ENCODE peak calls at places on chromosomes 4 and X, in ten cellular contexts. Q is CD4-positive, CD25-positive, alpha-beta regulatory T cell; G is MM.1S; J is kidney; N is fibroblast of lung; L is body of pancreas; P is left ventricle myocardium inferior; H is pancreas; B is tibial artery; C is effector memory CD4-positive, alpha-beta T cell. I is an unnamed sample.

GRCh38 chrX:9160698-9161329 is 126.9 kb upstream of the FAM9B start:
- DNase-seq in Q (no peak), G (no peak), J (no peak), N (no peak), L (no peak), P (no peak), H (no peak), B (no peak), C (no peak), I (no peak)

GRCh38 chr4:4673070-4673469 is 131.2 kb upstream of the STX18 start:
- DNase-seq in Q (no peak), G (no peak), J (no peak), N (peak; percentile 51), L (no peak), P (no peak), H (no peak), B (no peak), C (no peak), I (no peak)

GRCh38 chr4:165331823-165332222 is 4.4 kb downstream of the MSMO1 start:
- DNase-seq in Q (no peak), G (no peak), J (no peak), N (no peak), L (no peak), P (no peak), H (no peak), B (no peak), C (no peak), I (no peak)

GRCh38 chrX:132219343-132219768 is at the start of gene RAP2C:
- DNase-seq in Q (peak; percentile 73), G (peak; percentile 71), J (peak; percentile 82), N (peak; percentile 53), L (peak; percentile 82), P (peak; percentile 74), H (peak; percentile 63), B (peak; percentile 83), C (peak; percentile 15), I (peak; percentile 81)

GRCh38 chr4:837772-838171 is 11.8 kb upstream of the CPLX1 start:
- DNase-seq in Q (no peak), G (no peak), J (no peak), N (no peak), L (no peak), P (no peak), H (no peak), B (no peak), C (no peak), I (no peak)

GRCh38 chrX:112851806-112852205 is 11.2 kb upstream of the AMOT start:
- DNase-seq in Q (no peak), G (peak; percentile 94), J (no peak), N (peak; percentile 70), L (peak; percentile 4), P (no peak), H (no peak), B (no peak), C (no peak), I (no peak)

GRCh38 chr4:25019501-25019900 is 11.2 kb downstream of the LGI2 start:
- DNase-seq in Q (no peak), G (no peak), J (no peak), N (no peak), L (no peak), P (no peak), H (no peak), B (no peak), C (no peak), I (no peak)

GRCh38 chrX:40189018-40189417 is 91.3 kb upstream of the BCOR start:
- DNase-seq in Q (no peak), G (no peak), J (no peak), N (peak; percentile 55), L (no peak), P (no peak), H (no peak), B (no peak), C (no peak), I (no peak)

GRCh38 chr4:7985891-7986441 is 46.3 kb upstream of the AFAP1 start:
- DNase-seq in Q (no peak), G (no peak), J (no peak), N (no peak), L (no peak), P (no peak), H (no peak), B (no peak), C (no peak), I (no peak)

GRCh38 chr4:89438102-89438831 is 130.7 kb upstream of the GPRIN3 start:
- DNase-seq in Q (peak; percentile 70), G (peak; percentile 85), J (no peak), N (no peak), L (peak; percentile 62), P (no peak), H (peak; percentile 13), B (no peak), C (peak; percentile 21), I (peak; percentile 62)

GRCh38 chr4:25860586-25861421 is 2.0 kb downstream of the SEL1L3 start:
- DNase-seq in Q (peak; percentile 26), G (no peak), J (no peak), N (no peak), L (peak; percentile 58), P (no peak), H (no peak), B (no peak), C (no peak), I (peak; percentile 70)

DNA sequence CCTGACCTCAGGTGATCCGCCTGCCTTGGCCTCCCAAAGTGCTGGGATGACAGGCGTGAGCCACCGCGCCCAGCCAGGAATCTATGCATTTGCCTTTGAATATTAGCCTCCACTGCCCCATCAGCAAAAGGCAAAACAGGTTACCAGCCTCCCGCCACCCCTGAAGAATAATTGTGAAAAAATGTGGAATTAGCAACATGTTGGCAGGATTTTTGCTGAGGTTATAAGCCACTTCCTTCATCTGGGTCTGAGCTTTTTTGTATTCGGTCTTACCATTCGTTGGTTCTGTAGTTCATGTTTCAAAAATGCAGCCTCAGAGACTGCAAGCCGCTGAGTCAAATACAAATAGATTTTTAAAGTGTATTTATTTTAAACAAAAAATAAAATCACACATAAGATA is 44.2 kb upstream of the SHOX start:
- DNase-seq in Q (no peak), G (no peak), J (no peak), N (no peak), L (no peak), P (no peak), H (no peak), B (no peak), C (no peak), I (no peak)
- H3K27ac ChIP-seq in Q (no peak overlapping the region), G (no peak overlapping the region), J (no peak overlapping the region), N (no peak overlapping the region), L (no peak overlapping the region), P (no peak overlapping the region), H (no peak overlapping the region), B (no peak overlapping the region), C (no peak overlapping the region), I (no peak overlapping the region)

GRCh38 chr4:96521046-96521536 is 681.2 kb downstream of the PDHA2 start:
- DNase-seq in Q (no peak), G (no peak), J (peak; percentile 66), N (no peak), L (no peak), P (no peak), H (no peak), B (no peak), C (no peak), I (no peak)
- H3K4me1 ChIP-seq in Q (no peaks in the 10 kb centered on the region), G (no peaks in the 10 kb centered on the region), J (no peaks in the 10 kb centered on the region), N (no peaks in the 10 kb centered on the region), L (no peaks in the 10 kb centered on the region), P (no peaks in the 10 kb centered on the region), H (no peaks in the 10 kb centered on the region), B (no peaks in the 10 kb centered on the region), C (no peaks in the 10 kb centered on the region), I (no peaks in the 10 kb centered on the region)

GRCh38 chr4:6692806-6693205 is 872 bp upstream of the S100P start:
- DNase-seq in Q (no peak), G (no peak), J (no peak), N (no peak), L (no peak), P (no peak), H (no peak), B (no peak), C (no peak), I (no peak)

GRCh38 chr4:6693274-6694176 is at the start of gene S100P:
- DNase-seq in Q (no peak), G (no peak), J (peak; percentile 77), N (no peak), L (no peak), P (no peak), H (no peak), B (peak; percentile 19), C (no peak), I (no peak)

GRCh38 chr4:6692379-6692778 is 1.3 kb upstream of the S100P start:
- DNase-seq in Q (no peak), G (no peak), J (no peak), N (no peak), L (no peak), P (no peak), H (no peak), B (no peak), C (no peak), I (no peak)

GRCh38 chr4:6695660-6696581 is 2.2 kb downstream of the S100P start:
- DNase-seq in Q (peak; percentile 94), G (no peak), J (no peak), N (no peak), L (peak; percentile 24), P (no peak), H (no peak), B (no peak), C (peak; percentile 49), I (no peak)

DNA sequence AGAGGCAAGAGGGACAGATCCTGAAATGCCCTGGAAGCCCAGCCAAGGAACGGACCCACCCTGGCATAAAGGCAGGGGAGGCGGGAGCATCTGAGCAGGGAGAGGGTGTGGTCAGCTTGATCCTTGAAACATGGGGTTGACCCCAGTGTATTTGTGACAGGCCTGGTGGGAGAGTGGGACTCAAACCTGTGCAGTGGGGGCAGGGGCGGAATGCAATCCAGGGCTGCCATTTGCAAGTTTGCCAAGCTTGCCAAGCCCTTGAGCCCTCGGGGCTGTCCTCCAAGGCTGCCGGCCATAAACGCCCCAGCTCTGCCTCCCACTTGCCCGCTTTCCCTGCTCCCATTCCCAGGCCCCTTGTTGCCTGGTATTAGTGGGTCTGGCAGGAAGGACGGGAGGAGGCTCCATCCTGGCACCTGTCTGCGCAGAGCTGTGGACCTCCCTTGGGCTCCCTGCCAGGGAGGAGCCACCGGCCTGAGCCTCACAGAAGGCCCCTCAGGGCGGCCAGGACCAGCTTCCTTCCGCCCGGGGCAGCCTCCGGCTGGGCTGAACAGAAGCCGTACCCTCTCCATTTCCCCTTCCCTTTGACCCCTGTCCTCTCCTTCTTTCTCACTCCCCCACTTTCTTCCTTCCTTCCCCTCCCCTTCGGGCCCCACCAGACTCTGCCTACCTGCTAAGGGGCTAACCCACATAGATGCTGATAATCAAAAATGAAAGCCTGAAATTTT is 661 bp downstream of the S100P start:
- DNase-seq in Q (peak; percentile 38), G (no peak), J (no peak), N (no peak), L (no peak), P (no peak), H (no peak), B (no peak), C (no peak), I (no peak)
- H3K27ac ChIP-seq in Q (peak overlapping the region; percentile 81), G (no peak overlapping the region), J (no peak overlapping the region), N (no peak overlapping the region), L (no peak overlapping the region), P (peak overlapping the region; percentile 82), H (no peak overlapping the region), B (no peak overlapping the region), C (peak overlapping the region; percentile 76), I (peak overlapping the region; percentile 47)

DNA sequence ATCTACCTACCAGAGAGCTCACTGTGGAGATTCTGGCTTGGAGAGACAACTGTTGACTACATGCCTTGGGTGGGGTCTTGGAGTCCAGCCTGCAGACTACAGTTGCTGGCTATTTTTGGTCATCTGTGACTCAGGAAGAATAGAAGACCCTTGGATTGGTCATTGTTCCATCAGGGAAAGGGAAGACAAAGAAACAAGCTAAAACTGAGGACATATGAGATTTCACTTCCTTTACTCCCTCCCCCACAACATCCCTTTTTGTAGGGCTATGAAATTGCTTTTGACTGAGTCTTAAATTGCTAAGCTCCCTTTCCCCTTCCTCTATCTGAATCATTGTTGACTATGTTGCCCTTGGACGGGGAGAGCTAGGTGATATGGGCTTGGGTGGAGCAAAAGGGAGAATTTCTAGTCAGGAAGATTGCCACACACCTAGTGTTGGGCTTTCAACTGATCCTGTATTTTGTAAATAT is 11.7 kb downstream of the MSN start:
- DNase-seq in Q (no peak), G (no peak), J (no peak), N (peak; percentile 81), L (no peak), P (no peak), H (no peak), B (no peak), C (no peak), I (no peak)
- H3K4me1 ChIP-seq in Q (peaks cover 85% of the 10 kb centered on the region), G (peaks cover 42% of the 10 kb centered on the region), J (peaks cover 26% of the 10 kb centered on the region), N (peaks cover 5% of the 10 kb centered on the region), L (peaks cover 22% of the 10 kb centered on the region), P (peaks cover 97% of the 10 kb centered on the region), H (no peaks in the 10 kb centered on the region), B (peaks cover 96% of the 10 kb centered on the region), C (peaks cover 46% of the 10 kb centered on the region), I (peaks cover 64% of the 10 kb centered on the region)

I was measured in upper lobe of right lung.